ENCODE peak calls at places on chromosomes 6 and 20, in four cellular contexts. One of them, this sample, is unnamed.

GRCh38 chr6:22147983-22148797 is 148.6 kb downstream of the PRL start:
- DNase-seq in transverse colon: no peak
- DNase-seq in tibial artery: no peak
- DNase-seq in heart left ventricle: peak; percentile 60
- DNase-seq in this sample: peak; percentile 84

GRCh38 chr20:35146299-35146921 is 726 bp downstream of the EDEM2 start:
- DNase-seq in transverse colon: no peak
- DNase-seq in tibial artery: peak; percentile 68
- DNase-seq in heart left ventricle: no peak
- DNase-seq in this sample: peak; percentile 42

GRCh38 chr6:130019796-130020105 is 1.4 kb downstream of the L3MBTL3 start:
- DNase-seq in tibial artery: no peak
- DNase-seq in transverse colon: no peak
- DNase-seq in heart left ventricle: no peak
- DNase-seq in this sample: no peak

GRCh38 chr20:4567172-4567571 is 154.5 kb upstream of the PRND start:
- DNase-seq in tibial artery: no peak
- DNase-seq in transverse colon: no peak
- DNase-seq in heart left ventricle: no peak
- DNase-seq in this sample: no peak

GRCh38 chr6:96899599-96899998 is 1.9 kb upstream of the NDUFAF4 start:
- DNase-seq in transverse colon: no peak
- DNase-seq in tibial artery: no peak
- DNase-seq in heart left ventricle: no peak
- DNase-seq in this sample: no peak

GRCh38 chr6:129901910-129902309 is 40.8 kb upstream of the TMEM244 start:
- DNase-seq in transverse colon: no peak
- DNase-seq in tibial artery: no peak
- DNase-seq in heart left ventricle: no peak
- DNase-seq in this sample: no peak

GRCh38 chr20:3479025-3479424 is 8.2 kb downstream of the ATRN start:
- DNase-seq in transverse colon: no peak
- DNase-seq in heart left ventricle: no peak
- DNase-seq in tibial artery: no peak
- DNase-seq in this sample: no peak

GRCh38 chr6:158923801-158924498 is 76.1 kb downstream of the RSPH3 start:
- DNase-seq in transverse colon: peak; percentile 65
- DNase-seq in tibial artery: no peak
- DNase-seq in heart left ventricle: no peak
- DNase-seq in this sample: no peak

GRCh38 chr20:60108397-60108796 is 150.2 kb downstream of the CDH26 start:
- DNase-seq in heart left ventricle: no peak
- DNase-seq in transverse colon: no peak
- DNase-seq in tibial artery: no peak
- DNase-seq in this sample: no peak

GRCh38 chr20:63315982-63316491 is 23.1 kb downstream of the COL20A1 start:
- DNase-seq in heart left ventricle: peak; percentile 20
- DNase-seq in tibial artery: peak; percentile 53
- DNase-seq in transverse colon: no peak
- DNase-seq in this sample: no peak

GRCh38 chr6:53311586-53311935 is 37.2 kb downstream of the ELOVL5 start:
- DNase-seq in transverse colon: no peak
- DNase-seq in heart left ventricle: no peak
- DNase-seq in tibial artery: no peak
- DNase-seq in this sample: no peak

GRCh38 chr6:119444642-119445557 is 95.3 kb upstream of the MAN1A1 start:
- DNase-seq in transverse colon: no peak
- DNase-seq in tibial artery: no peak
- DNase-seq in heart left ventricle: no peak
- DNase-seq in this sample: no peak

GRCh38 chr20:51888186-51888790 is 86.0 kb upstream of the SALL4 start:
- DNase-seq in tibial artery: no peak
- DNase-seq in heart left ventricle: no peak
- DNase-seq in transverse colon: no peak
- DNase-seq in this sample: no peak

GRCh38 chr6:100202417-100203194 is 208.6 kb upstream of the MCHR2 start:
- DNase-seq in tibial artery: no peak
- DNase-seq in transverse colon: no peak
- DNase-seq in heart left ventricle: peak; percentile 30
- DNase-seq in this sample: peak; percentile 11

GRCh38 chr20:17969884-17970409 is 1.1 kb downstream of the MGME1 start:
- DNase-seq in heart left ventricle: peak; percentile 33
- DNase-seq in transverse colon: peak; percentile 36
- DNase-seq in tibial artery: no peak
- DNase-seq in this sample: peak; percentile 77

GRCh38 chr6:109050012-109050411 is 44.6 kb downstream of the SESN1 start:
- DNase-seq in tibial artery: no peak
- DNase-seq in transverse colon: no peak
- DNase-seq in heart left ventricle: no peak
- DNase-seq in this sample: no peak

GRCh38 chr20:58075980-58076749 is 152.3 kb downstream of the ANKRD60 start:
- DNase-seq in tibial artery: no peak
- DNase-seq in transverse colon: no peak
- DNase-seq in heart left ventricle: no peak
- DNase-seq in this sample: no peak

GRCh38 chr20:53914861-53915458 is 155.4 kb downstream of the BCAS1 start:
- DNase-seq in transverse colon: no peak
- DNase-seq in heart left ventricle: no peak
- DNase-seq in tibial artery: no peak
- DNase-seq in this sample: peak; percentile 39

GRCh38 chr6:106622412-106622811 is 6.9 kb downstream of the RTN4IP1 start:
- DNase-seq in transverse colon: no peak
- DNase-seq in heart left ventricle: no peak
- DNase-seq in tibial artery: no peak
- DNase-seq in this sample: no peak

GRCh38 chr6:106623039-106623438 is 6.3 kb downstream of the RTN4IP1 start:
- DNase-seq in heart left ventricle: no peak
- DNase-seq in transverse colon: no peak
- DNase-seq in tibial artery: no peak
- DNase-seq in this sample: no peak

GRCh38 chr6:106619223-106619622 is 10.1 kb downstream of the RTN4IP1 start:
- DNase-seq in tibial artery: no peak
- DNase-seq in transverse colon: no peak
- DNase-seq in heart left ventricle: no peak
- DNase-seq in this sample: no peak

GRCh38 chr6:106618324-106618723 is 11.0 kb downstream of the RTN4IP1 start:
- DNase-seq in heart left ventricle: no peak
- DNase-seq in tibial artery: no peak
- DNase-seq in transverse colon: no peak
- DNase-seq in this sample: no peak

DNA sequence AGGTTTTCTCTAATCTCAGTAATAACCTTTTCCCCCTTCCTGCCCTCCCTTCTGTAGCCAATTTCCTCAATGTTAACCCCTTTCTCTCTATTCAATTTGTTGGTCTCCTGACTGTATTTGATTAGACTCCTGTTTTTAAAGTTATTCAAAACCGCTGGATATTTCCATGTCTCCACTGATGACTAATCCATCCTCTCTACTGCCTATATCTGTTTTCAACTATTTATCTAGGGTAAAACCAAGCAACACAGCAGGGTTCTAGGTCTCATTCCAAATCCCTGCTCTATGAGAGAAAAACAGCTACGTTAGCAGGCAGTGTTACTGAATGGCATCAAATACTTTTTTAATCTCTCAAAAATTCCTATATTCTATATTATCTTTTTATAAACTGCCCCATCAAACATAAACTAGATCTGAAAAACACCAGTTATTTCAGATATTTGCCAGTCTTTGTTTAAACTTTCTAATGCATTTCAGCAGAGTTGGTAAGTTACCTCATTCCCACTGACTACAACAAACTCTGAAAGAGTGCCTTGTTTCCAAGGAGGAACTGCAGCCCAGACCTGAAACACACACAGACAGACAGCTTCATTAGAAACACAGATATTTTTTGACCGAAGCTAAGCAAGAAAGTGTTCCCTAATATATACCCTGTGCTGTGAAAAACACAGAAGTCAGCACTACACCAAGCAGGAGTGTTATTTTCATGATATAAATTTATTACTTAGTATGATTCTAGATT is 8.2 kb downstream of the RTN4IP1 start:
- DNase-seq in tibial artery: no peak
- DNase-seq in transverse colon: no peak
- DNase-seq in heart left ventricle: no peak
- DNase-seq in this sample: peak; percentile 88
- H3K27ac ChIP-seq in tibial artery: no peak overlapping the region
- H3K27ac ChIP-seq in transverse colon: no peak overlapping the region
- H3K27ac ChIP-seq in heart left ventricle: no peak overlapping the region
- H3K27ac ChIP-seq in this sample: no peak overlapping the region

GRCh38 chr6:151293621-151294020 is 53.9 kb downstream of the AKAP12 start:
- DNase-seq in transverse colon: no peak
- DNase-seq in tibial artery: no peak
- DNase-seq in heart left ventricle: no peak
- DNase-seq in this sample: no peak
- H3K27ac ChIP-seq in transverse colon: peak overlapping the region; percentile 78
- H3K27ac ChIP-seq in tibial artery: peak overlapping the region; percentile 73
- H3K27ac ChIP-seq in heart left ventricle: peak overlapping the region; percentile 86
- H3K27ac ChIP-seq in this sample: no peak overlapping the region

GRCh38 chr6:562052-562676 is 94.7 kb downstream of the HUS1B start:
- DNase-seq in transverse colon: no peak
- DNase-seq in heart left ventricle: no peak
- DNase-seq in tibial artery: no peak
- DNase-seq in this sample: peak; percentile 69
- H3K27ac ChIP-seq in transverse colon: no peak overlapping the region
- H3K27ac ChIP-seq in heart left ventricle: no peak overlapping the region
- H3K27ac ChIP-seq in tibial artery: no peak overlapping the region
- H3K27ac ChIP-seq in this sample: peak overlapping the region; percentile 62

GRCh38 chr6:117497237-117497636 is 14.8 kb downstream of the DCBLD1 start:
- DNase-seq in transverse colon: no peak
- DNase-seq in heart left ventricle: no peak
- DNase-seq in tibial artery: no peak
- DNase-seq in this sample: peak; percentile 66

GRCh38 chr6:117495873-117496272 is 13.4 kb downstream of the DCBLD1 start:
- DNase-seq in tibial artery: no peak
- DNase-seq in transverse colon: no peak
- DNase-seq in heart left ventricle: no peak
- DNase-seq in this sample: no peak

GRCh38 chr6:117498159-117498558 is 15.7 kb downstream of the DCBLD1 start:
- DNase-seq in tibial artery: no peak
- DNase-seq in heart left ventricle: no peak
- DNase-seq in transverse colon: no peak
- DNase-seq in this sample: peak; percentile 88

GRCh38 chr6:117495425-117495824 is 13.0 kb downstream of the DCBLD1 start:
- DNase-seq in transverse colon: no peak
- DNase-seq in tibial artery: no peak
- DNase-seq in heart left ventricle: no peak
- DNase-seq in this sample: no peak

DNA sequence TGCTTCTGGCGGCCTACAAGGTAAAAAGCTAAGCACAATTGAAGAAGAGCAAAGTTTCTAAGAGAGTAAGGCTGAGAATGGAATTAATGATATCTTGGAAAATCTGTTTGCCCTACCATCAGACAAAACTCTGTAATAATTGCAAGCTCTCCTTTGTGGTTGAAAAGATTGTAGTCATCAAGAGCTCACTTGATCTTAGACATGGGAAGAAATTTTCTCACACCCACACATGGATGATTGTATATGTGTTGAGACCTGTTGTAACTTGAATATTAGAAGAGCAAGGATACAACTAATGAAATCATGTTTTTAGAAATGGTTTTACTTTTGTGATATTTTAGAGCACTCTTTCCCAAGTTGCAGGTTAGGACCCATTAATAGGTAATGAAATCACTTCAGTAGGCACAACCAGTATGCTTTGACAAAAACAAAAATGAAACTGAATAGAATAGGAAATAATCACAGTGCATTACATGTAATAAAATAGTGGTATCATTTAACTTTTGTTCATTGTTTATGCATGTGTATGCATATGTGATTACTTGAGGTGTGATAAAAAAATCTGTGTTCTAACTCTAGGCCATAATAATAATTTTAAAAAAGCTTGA is 14.0 kb downstream of the DCBLD1 start:
- DNase-seq in heart left ventricle: no peak
- DNase-seq in transverse colon: no peak
- DNase-seq in tibial artery: no peak
- DNase-seq in this sample: peak; percentile 55
- H3K27ac ChIP-seq in heart left ventricle: no peak overlapping the region
- H3K27ac ChIP-seq in transverse colon: peak overlapping the region; percentile 7
- H3K27ac ChIP-seq in tibial artery: no peak overlapping the region
- H3K27ac ChIP-seq in this sample: peak overlapping the region; percentile 99

DNA sequence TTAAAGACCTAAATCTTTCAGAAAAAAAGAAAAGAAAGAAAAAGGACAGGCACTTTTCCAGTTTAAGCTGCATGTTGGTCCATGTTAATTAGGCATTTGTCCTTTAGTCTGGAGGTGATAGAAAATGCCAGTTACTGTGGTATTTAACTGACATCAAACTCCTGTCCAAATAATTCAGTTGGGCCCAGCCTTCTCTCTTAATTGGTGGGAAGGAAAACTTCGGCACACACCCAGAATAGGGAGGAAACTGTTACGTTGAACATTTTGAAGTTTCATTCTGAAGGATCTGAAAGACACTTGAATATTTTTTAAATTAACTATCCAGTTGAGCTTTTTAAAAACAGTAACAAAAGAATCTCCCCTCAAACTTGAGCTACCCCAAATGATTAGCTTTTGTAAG is 30.4 kb downstream of the RREB1 start:
- DNase-seq in tibial artery: no peak
- DNase-seq in transverse colon: no peak
- DNase-seq in heart left ventricle: no peak
- DNase-seq in this sample: no peak
- H3K27ac ChIP-seq in tibial artery: peak overlapping the region; percentile 54
- H3K27ac ChIP-seq in transverse colon: peak overlapping the region; percentile 98
- H3K27ac ChIP-seq in heart left ventricle: peak overlapping the region; percentile 72
- H3K27ac ChIP-seq in this sample: no peak overlapping the region

GRCh38 chr20:40689943-40690835 is 1.2 kb upstream of the MAFB start:
- DNase-seq in heart left ventricle: peak; percentile 91
- DNase-seq in transverse colon: peak; percentile 83
- DNase-seq in tibial artery: peak; percentile 96
- DNase-seq in this sample: peak; percentile 81
- H3K27ac ChIP-seq in heart left ventricle: peak overlapping the region; percentile 97
- H3K27ac ChIP-seq in transverse colon: peak overlapping the region; percentile 89
- H3K27ac ChIP-seq in tibial artery: peak overlapping the region; percentile 99
- H3K27ac ChIP-seq in this sample: peak overlapping the region; percentile 9

DNA sequence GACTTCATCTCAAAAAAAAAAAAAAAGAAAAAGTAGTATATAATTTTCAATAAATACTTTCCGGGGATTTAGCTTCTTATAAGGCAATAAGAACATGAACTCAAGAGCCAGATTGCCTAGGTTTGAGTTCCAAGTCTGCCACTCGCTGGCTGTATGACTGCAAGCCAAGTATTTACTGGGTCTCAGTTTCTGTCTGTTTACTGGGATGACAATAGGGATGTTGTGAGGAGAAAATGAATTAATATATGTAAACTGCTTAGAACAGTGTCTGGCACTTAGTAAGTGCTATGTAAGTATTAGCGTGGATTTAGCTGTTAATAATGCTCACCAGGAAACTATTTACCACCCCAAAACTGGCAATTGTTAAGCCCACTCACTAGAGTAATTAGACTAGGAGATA is 26.9 kb upstream of the DST start:
- DNase-seq in transverse colon: no peak
- DNase-seq in heart left ventricle: no peak
- DNase-seq in tibial artery: no peak
- DNase-seq in this sample: no peak
- H3K27ac ChIP-seq in transverse colon: no peak overlapping the region
- H3K27ac ChIP-seq in heart left ventricle: peak overlapping the region; percentile 48
- H3K27ac ChIP-seq in tibial artery: peak overlapping the region; percentile 76
- H3K27ac ChIP-seq in this sample: no peak overlapping the region